ENCODE peak calls at places on chromosomes 3 and 15, in four cellular contexts. V is activated T-helper 9 cell treated with anti-CD3 and anti-CD28 coated beads, Interleukin-2, amount 50 U/mL, for 16 hours; Q is stimulated activated CD8-positive, alpha-beta memory T cell treated with anti-CD3 and anti-CD28 coated beads, Interleukin-4, amount 100 ng/mL, for 24 hours; L is AML-193. P is an unnamed sample.

GRCh38 chr3:132317229-132317948 is at the start of gene ACP3:
- DNase-seq in Q (no peak), V (no peak), L (peak; percentile 100), P (no peak)

GRCh38 chr15:38745136-38745535 is 180.5 kb upstream of the RASGRP1 start:
- DNase-seq in Q (no peak), L (no peak), V (no peak), P (no peak)

GRCh38 chr3:177778633-177779032 is 581.4 kb upstream of the TBL1XR1 start:
- DNase-seq in L (peak; percentile 59), V (no peak), Q (no peak), P (no peak)

GRCh38 chr3:42257007-42257406 is 9.0 kb downstream of the CCK start:
- DNase-seq in Q (no peak), V (no peak), L (no peak), P (no peak)

GRCh38 chr15:57607570-57608000 is 15.9 kb downstream of the MYZAP start:
- DNase-seq in L (no peak), V (no peak), Q (no peak), P (no peak)

GRCh38 chr3:179037361-179037760 is 34.2 kb downstream of the ZMAT3 start:
- DNase-seq in L (peak; percentile 87), V (peak; percentile 26), Q (peak; percentile 19), P (no peak)

GRCh38 chr3:12420393-12420792 is 63.9 kb upstream of the TSEN2 start:
- DNase-seq in Q (no peak), V (no peak), L (no peak), P (no peak)

GRCh38 chr3:64518950-64519349 is 168.8 kb downstream of the ADAMTS9 start:
- DNase-seq in L (no peak), Q (no peak), V (no peak), P (no peak)

GRCh38 chr15:74238984-74239645 is 3.0 kb downstream of the CCDC33 start:
- DNase-seq in V (no peak), L (no peak), Q (no peak), P (no peak)

GRCh38 chr15:35141743-35142356 is 56.8 kb upstream of the NANOGP8 start:
- DNase-seq in V (no peak), L (peak; percentile 57), Q (no peak), P (no peak)

GRCh38 chr15:90334304-90334731 is 17.8 kb upstream of the ZNF774 start:
- DNase-seq in L (no peak), Q (no peak), V (no peak), P (no peak)

GRCh38 chr3:20074226-20075063 is 34.2 kb downstream of the KAT2B start:
- DNase-seq in L (no peak), V (no peak), Q (no peak), P (no peak)

GRCh38 chr3:129001101-129001816 is at the start of gene EFCC1:
- DNase-seq in L (no peak), V (no peak), Q (no peak), P (no peak)

GRCh38 chr15:52496776-52497470 is 31.8 kb downstream of the MYO5A start:
- DNase-seq in Q (peak; percentile 11), V (peak; percentile 4), L (peak; percentile 45), P (no peak)

GRCh38 chr3:140428380-140428779 is 249.5 kb upstream of the TRIM42 start:
- DNase-seq in V (no peak), L (no peak), Q (no peak), P (no peak)

GRCh38 chr3:6108957-6109356 is 752.0 kb upstream of the GRM7 start:
- DNase-seq in L (no peak), V (no peak), Q (no peak), P (no peak)

GRCh38 chr15:63606333-63606732 is 9.1 kb downstream of the FBXL22 start:
- DNase-seq in V (no peak), L (no peak), Q (no peak), P (no peak)

GRCh38 chr3:179451335-179452165 is at the start of gene GNB4:
- DNase-seq in L (peak; percentile 98), V (peak; percentile 1), Q (peak; percentile 13), P (peak; percentile 50)

GRCh38 chr3:183033746-183034145 is 53.4 kb upstream of the DCUN1D1 start:
- DNase-seq in L (no peak), V (no peak), Q (no peak), P (no peak)

GRCh38 chr3:195102609-195103467 is 168.1 kb downstream of the XXYLT1 start:
- DNase-seq in Q (no peak), L (peak; percentile 34), V (no peak), P (no peak)

GRCh38 chr3:61894988-61895935 is 333.9 kb downstream of the PTPRG start:
- DNase-seq in V (no peak), Q (peak; percentile 11), L (no peak), P (peak; percentile 57)

GRCh38 chr3:64422932-64423331 is 197.7 kb upstream of the PRICKLE2 start:
- DNase-seq in V (no peak), L (no peak), Q (no peak), P (no peak)

GRCh38 chr15:62515696-62516395 is 350.8 kb upstream of the C2CD4B start:
- DNase-seq in Q (no peak), L (no peak), V (no peak), P (no peak)

GRCh38 chr3:113035387-113035982 is 44.7 kb downstream of the GTPBP8 start:
- DNase-seq in L (peak; percentile 68), V (no peak), Q (no peak), P (peak; percentile 39)

GRCh38 chr3:47057212-47057671 is 77.8 kb downstream of the NBEAL2 start:
- DNase-seq in V (peak; percentile 36), Q (no peak), L (no peak), P (no peak)

GRCh38 chr3:125414671-125415070 is 39.5 kb upstream of the ZNF148 start:
- DNase-seq in L (no peak), V (no peak), Q (no peak), P (no peak)

GRCh38 chr15:84079885-84080777 is 155.4 kb upstream of the GOLGA6L4 start:
- DNase-seq in L (no peak), V (peak; percentile 6), Q (peak; percentile 49), P (no peak)

GRCh38 chr15:47135279-47135678 is 582.0 kb upstream of the SEMA6D start:
- DNase-seq in L (no peak), V (no peak), Q (no peak), P (no peak)

GRCh38 chr3:195583831-195584542 is at the start of gene APOD:
- DNase-seq in Q (no peak), L (no peak), V (no peak), P (no peak)

GRCh38 chr15:81155375-81156218 is 21.5 kb downstream of the CFAP161 start:
- DNase-seq in Q (no peak), V (no peak), L (peak; percentile 54), P (no peak)

GRCh38 chr3:105798381-105798934 is 70.4 kb downstream of the CBLB start:
- DNase-seq in L (peak; percentile 66), V (no peak), Q (no peak), P (peak; percentile 8)

GRCh38 chr15:39171944-39172368 is 408.9 kb upstream of the THBS1 start:
- DNase-seq in L (no peak), Q (peak; percentile 27), V (no peak), P (no peak)

P was measured in GM18507.